ENCODE peak calls at places on chromosome 19, in seven cellular contexts. B is hepatocyte, X is kidney epithelial cell, M is heart right ventricle, Z is body of pancreas, W is K562, Y is Caco-2. P is an unnamed sample.

GRCh38 chr19:5985098-5985783 is 7.3 kb upstream of the RANBP3 start:
- DNase-seq in B (peak), X (peak), M (no peak), Z (no peak), W (no peak), Y (no peak), P (no peak)

GRCh38 chr19:51439021-51439465 is 19.2 kb downstream of the SIGLEC8 start:
- DNase-seq in B (no peak), X (no peak), M (no peak), Z (no peak), W (peak), Y (no peak), P (no peak)

GRCh38 chr19:45368127-45368526 is 2.2 kb downstream of the ERCC2 start:
- DNase-seq in B (no peak), X (no peak), M (no peak), Z (no peak), W (no peak), Y (no peak), P (no peak)

GRCh38 chr19:7852851-7853759 is 21.1 kb downstream of the PRR36 start:
- DNase-seq in B (peak), X (no peak), M (peak), Z (peak), W (peak), Y (peak), P (peak)

GRCh38 chr19:16668176-16668575 is 7.2 kb downstream of the TMEM38A start:
- DNase-seq in B (no peak), X (no peak), M (no peak), Z (no peak), W (no peak), Y (no peak), P (no peak)

GRCh38 chr19:32866564-32867265 is 2.9 kb downstream of the SLC7A9 start:
- DNase-seq in B (no peak), X (no peak), M (no peak), Z (no peak), W (no peak), Y (no peak), P (no peak)

GRCh38 chr19:38132781-38133180 is 91.2 kb downstream of the DPF1 start:
- DNase-seq in B (no peak), X (no peak), M (no peak), Z (no peak), W (no peak), Y (no peak), P (no peak)

GRCh38 chr19:46081928-46082727 is 41.3 kb upstream of the IGFL4 start:
- DNase-seq in B (peak), X (no peak), M (no peak), Z (peak), W (peak), Y (no peak), P (no peak)

GRCh38 chr19:13992025-13992424 is 14.1 kb downstream of the RFX1 start:
- DNase-seq in B (no peak), X (no peak), M (no peak), Z (no peak), W (no peak), Y (no peak), P (no peak)

GRCh38 chr19:51552996-51553725 is 17.9 kb upstream of the ZNF175 start:
- DNase-seq in B (peak), X (no peak), M (peak), Z (peak), W (peak), Y (peak), P (peak)

GRCh38 chr19:31301306-31301980 is 47.8 kb downstream of the TSHZ3 start:
- DNase-seq in B (no peak), X (no peak), M (no peak), Z (no peak), W (no peak), Y (no peak), P (no peak)

GRCh38 chr19:42480335-42481095 is 37.8 kb upstream of the CXCL17 start:
- DNase-seq in B (peak), X (no peak), M (no peak), Z (peak), W (no peak), Y (peak), P (no peak)

GRCh38 chr19:5623397-5624153 is 692 bp downstream of the SAFB start:
- DNase-seq in B (peak), X (no peak), M (peak), Z (peak), W (peak), Y (no peak), P (peak)

GRCh38 chr19:46766569-46767317 is 20.5 kb upstream of the STRN4 start:
- DNase-seq in B (no peak), X (no peak), M (no peak), Z (peak), W (peak), Y (peak), P (no peak)

GRCh38 chr19:49896863-49897621 is at the start of gene IL4I1:
- DNase-seq in B (no peak), X (peak), M (no peak), Z (no peak), W (no peak), Y (no peak), P (no peak)

GRCh38 chr19:28665748-28666147 is 547.2 kb downstream of the UQCRFS1 start:
- DNase-seq in B (no peak), X (no peak), M (no peak), Z (no peak), W (no peak), Y (no peak), P (no peak)

GRCh38 chr19:4198467-4199126 is 16.1 kb downstream of the ANKRD24 start:
- DNase-seq in B (no peak), X (no peak), M (no peak), Z (no peak), W (no peak), Y (no peak), P (no peak)

GRCh38 chr19:45403781-45404556 is 900 bp downstream of the PPP1R13L start:
- DNase-seq in B (peak), X (no peak), M (peak), Z (peak), W (peak), Y (peak), P (peak)

GRCh38 chr19:34136127-34136526 is 36.2 kb upstream of the LSM14A start:
- DNase-seq in B (peak), X (no peak), M (no peak), Z (no peak), W (no peak), Y (no peak), P (no peak)

GRCh38 chr19:40305403-40305802 is 20.3 kb upstream of the AKT2 start:
- DNase-seq in B (peak), X (peak), M (peak), Z (peak), W (peak), Y (peak), P (peak)

GRCh38 chr19:11560404-11560988 is 1.5 kb upstream of the ELOF1 start:
- DNase-seq in B (peak), X (no peak), M (no peak), Z (peak), W (peak), Y (peak), P (no peak)

GRCh38 chr19:38319421-38320258 is at the start of gene KCNK6:
- DNase-seq in B (peak), X (no peak), M (peak), Z (peak), W (no peak), Y (no peak), P (no peak)

GRCh38 chr19:22144394-22144793 is 52.4 kb downstream of the ZNF676 start:
- DNase-seq in B (no peak), X (no peak), M (no peak), Z (no peak), W (peak), Y (no peak), P (no peak)

GRCh38 chr19:2557093-2557440 is 81.1 kb downstream of the GADD45B start:
- DNase-seq in B (no peak), X (no peak), M (no peak), Z (no peak), W (no peak), Y (no peak), P (no peak)

GRCh38 chr19:29325241-29325975 is 112.5 kb upstream of the UQCRFS1 start:
- DNase-seq in B (no peak), X (no peak), M (no peak), Z (no peak), W (no peak), Y (no peak), P (no peak)

GRCh38 chr19:39506944-39507714 is 7.8 kb upstream of the SELENOV start:
- DNase-seq in B (peak), X (peak), M (no peak), Z (peak), W (peak), Y (peak), P (peak)

GRCh38 chr19:33175156-33175782 is 18.9 kb upstream of the LRP3 start:
- DNase-seq in B (no peak), X (no peak), M (no peak), Z (no peak), W (no peak), Y (no peak), P (no peak)

GRCh38 chr19:3285647-3286176 is 61.3 kb downstream of the CELF5 start:
- DNase-seq in B (no peak), X (no peak), M (no peak), Z (no peak), W (peak), Y (peak), P (no peak)

GRCh38 chr19:36169084-36169760 is 17.0 kb upstream of the COX7A1 start:
- DNase-seq in B (peak), X (no peak), M (peak), Z (peak), W (no peak), Y (no peak), P (no peak)

GRCh38 chr19:35328851-35329285 is at the start of gene CD22:
- DNase-seq in B (no peak), X (no peak), M (no peak), Z (no peak), W (no peak), Y (no peak), P (no peak)

GRCh38 chr19:2391118-2391725 is 31.2 kb downstream of the TMPRSS9 start:
- DNase-seq in B (peak), X (no peak), M (no peak), Z (peak), W (peak), Y (peak), P (no peak)

GRCh38 chr19:6063576-6063961 is 46.7 kb downstream of the RFX2 start:
- DNase-seq in B (no peak), X (no peak), M (no peak), Z (no peak), W (no peak), Y (peak), P (no peak)

GRCh38 chr19:35592226-35592625 is 6.3 kb downstream of the PMIS2 start:
- DNase-seq in B (peak), X (no peak), M (no peak), Z (peak), W (peak), Y (no peak), P (no peak)

GRCh38 chr19:38193445-38193844 is 30.6 kb downstream of the DPF1 start:
- DNase-seq in B (no peak), X (no peak), M (no peak), Z (peak), W (no peak), Y (no peak), P (no peak)

GRCh38 chr19:34201133-34201532 is 28.8 kb downstream of the LSM14A start:
- DNase-seq in B (no peak), X (no peak), M (no peak), Z (no peak), W (no peak), Y (no peak), P (no peak)

GRCh38 chr19:7860902-7861618 is 13.1 kb downstream of the PRR36 start:
- DNase-seq in B (no peak), X (no peak), M (no peak), Z (no peak), W (no peak), Y (no peak), P (no peak)

GRCh38 chr19:5934002-5934401 is 19.9 kb downstream of the CAPS start:
- DNase-seq in B (no peak), X (no peak), M (no peak), Z (no peak), W (no peak), Y (no peak), P (no peak)

GRCh38 chr19:15260939-15261338 is 28.7 kb upstream of the EPHX3 start:
- DNase-seq in B (no peak), X (no peak), M (no peak), Z (no peak), W (no peak), Y (no peak), P (no peak)
- TF ChIP-seq CTCF in B (peak), X (peak), M (peak), Z (peak), W (peak), Y (peak), P (no peak)

GRCh38 chr19:55083004-55083850 is 7.6 kb downstream of the EPS8L1 start:
- DNase-seq in B (no peak), X (no peak), M (no peak), Z (no peak), W (peak), Y (no peak), P (no peak)
- TF ChIP-seq CTCF in B (no peak), X (no peak), M (no peak), Z (no peak), W (no peak), Y (no peak), P (no peak)

GRCh38 chr19:18202759-18203407 is 959 bp downstream of the RAB3A start:
- DNase-seq in B (peak), X (no peak), M (peak), Z (peak), W (peak), Y (no peak), P (no peak)
- TF ChIP-seq CTCF in B (peak), X (peak), M (peak), Z (peak), W (peak), Y (peak), P (no peak)

DNA sequence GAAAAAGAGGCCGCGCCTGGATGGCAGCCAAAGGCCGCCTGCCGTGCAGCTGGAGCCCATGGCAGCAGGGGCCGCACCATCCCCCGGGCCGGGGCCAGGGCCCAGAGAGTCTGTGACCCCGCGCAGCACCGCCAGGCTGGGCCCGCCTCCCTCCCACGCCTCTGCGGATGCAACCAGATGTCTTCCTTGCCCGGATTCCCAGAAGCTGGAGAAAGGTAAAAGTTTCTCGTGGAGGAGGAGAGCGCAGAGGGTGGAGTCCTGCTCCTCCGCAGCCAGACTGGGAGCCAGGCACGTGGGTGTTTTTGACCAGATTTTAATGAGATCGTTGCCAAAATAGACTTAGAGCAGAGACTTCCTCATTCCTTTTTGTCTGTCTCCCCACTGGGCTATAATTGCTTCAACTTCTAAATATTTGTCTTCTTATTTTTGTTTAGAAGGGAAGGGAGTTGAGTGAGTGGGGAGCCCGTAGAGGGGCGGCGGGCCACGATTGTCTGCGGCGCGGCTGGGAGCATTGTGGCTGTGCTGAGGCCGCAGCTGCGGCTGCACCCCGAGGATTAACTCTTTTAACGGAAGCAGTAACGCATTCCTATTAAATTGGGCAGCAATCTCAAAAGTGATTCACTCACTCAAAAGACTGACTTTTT is 22.8 kb upstream of the NDUFS7 start:
- DNase-seq in B (peak), X (no peak), M (peak), Z (peak), W (no peak), Y (no peak), P (no peak)
- TF ChIP-seq CTCF in B (no peak), X (no peak), M (peak), Z (no peak), W (no peak), Y (no peak), P (no peak)